ENCODE peak calls at places on chromosome 18, in five cellular contexts. One of them, this sample, is unnamed.

GRCh38 chr18:22964116-22964515 is 31.0 kb downstream of the RBBP8 start:
- DNase-seq in HepG2: no peak
- DNase-seq in HCT116: no peak
- DNase-seq in A549: no peak
- DNase-seq in K562: no peak
- DNase-seq in this sample: no peak

GRCh38 chr18:27577265-27577664 is 392.2 kb upstream of the CHST9 start:
- DNase-seq in HepG2: no peak
- DNase-seq in HCT116: no peak
- DNase-seq in A549: no peak
- DNase-seq in K562: no peak
- DNase-seq in this sample: no peak

GRCh38 chr18:68314403-68314802 is 400.5 kb downstream of the TMX3 start:
- DNase-seq in HepG2: no peak
- DNase-seq in HCT116: no peak
- DNase-seq in A549: no peak
- DNase-seq in K562: no peak
- DNase-seq in this sample: no peak

GRCh38 chr18:26549486-26550435 is 1.4 kb upstream of the KCTD1 start:
- DNase-seq in HepG2: peak; percentile 12
- DNase-seq in HCT116: peak; percentile 53
- DNase-seq in A549: peak; percentile 72
- DNase-seq in K562: no peak
- DNase-seq in this sample: peak; percentile 59

GRCh38 chr18:3612315-3612714 is 162.3 kb downstream of the TGIF1 start:
- DNase-seq in HepG2: no peak
- DNase-seq in HCT116: no peak
- DNase-seq in A549: peak; percentile 67
- DNase-seq in K562: no peak
- DNase-seq in this sample: no peak

GRCh38 chr18:37361223-37362157 is 204.1 kb downstream of the CELF4 start:
- DNase-seq in HepG2: no peak
- DNase-seq in HCT116: no peak
- DNase-seq in A549: no peak
- DNase-seq in K562: no peak
- DNase-seq in this sample: no peak

GRCh38 chr18:23515911-23516546 is 12.7 kb downstream of the RMC1 start:
- DNase-seq in HepG2: peak; percentile 76
- DNase-seq in HCT116: peak; percentile 57
- DNase-seq in A549: peak; percentile 77
- DNase-seq in K562: peak; percentile 90
- DNase-seq in this sample: peak; percentile 85

GRCh38 chr18:10035306-10035991 is 121.6 kb downstream of the VAPA start:
- DNase-seq in HepG2: no peak
- DNase-seq in HCT116: no peak
- DNase-seq in A549: no peak
- DNase-seq in K562: no peak
- DNase-seq in this sample: no peak

GRCh38 chr18:6414118-6414722 is 491 bp downstream of the L3MBTL4 start:
- DNase-seq in HepG2: peak; percentile 22
- DNase-seq in HCT116: no peak
- DNase-seq in A549: no peak
- DNase-seq in K562: no peak
- DNase-seq in this sample: peak; percentile 59

GRCh38 chr18:5097116-5097703 is 99.8 kb downstream of the AKAIN1 start:
- DNase-seq in HepG2: no peak
- DNase-seq in HCT116: no peak
- DNase-seq in A549: no peak
- DNase-seq in K562: peak; percentile 17
- DNase-seq in this sample: no peak

GRCh38 chr18:57959278-57959677 is 84.7 kb upstream of the NEDD4L start:
- DNase-seq in HepG2: peak; percentile 66
- DNase-seq in HCT116: peak; percentile 72
- DNase-seq in A549: peak; percentile 80
- DNase-seq in K562: peak; percentile 50
- DNase-seq in this sample: no peak

GRCh38 chr18:56060967-56061541 is 473.1 kb upstream of the TCF4 start:
- DNase-seq in HepG2: no peak
- DNase-seq in HCT116: no peak
- DNase-seq in A549: no peak
- DNase-seq in K562: no peak
- DNase-seq in this sample: no peak

GRCh38 chr18:48049757-48050156 is 119.3 kb upstream of the SMAD2 start:
- DNase-seq in HepG2: no peak
- DNase-seq in HCT116: no peak
- DNase-seq in A549: no peak
- DNase-seq in K562: no peak
- DNase-seq in this sample: no peak

GRCh38 chr18:58254873-58255511 is 211.0 kb downstream of the NEDD4L start:
- DNase-seq in HepG2: no peak
- DNase-seq in HCT116: no peak
- DNase-seq in A549: no peak
- DNase-seq in K562: no peak
- DNase-seq in this sample: peak; percentile 65

GRCh38 chr18:58496937-58497336 is 132.0 kb downstream of the ALPK2 start:
- DNase-seq in HepG2: peak; percentile 58
- DNase-seq in HCT116: peak; percentile 10
- DNase-seq in A549: peak; percentile 32
- DNase-seq in K562: peak; percentile 10
- DNase-seq in this sample: peak; percentile 63

GRCh38 chr18:811192-812122 is 585 bp downstream of the YES1 start:
- DNase-seq in HepG2: no peak
- DNase-seq in HCT116: no peak
- DNase-seq in A549: no peak
- DNase-seq in K562: peak; percentile 72
- DNase-seq in this sample: peak; percentile 57

GRCh38 chr18:36126668-36127067 is 2.5 kb downstream of the SLC39A6 start:
- DNase-seq in HepG2: no peak
- DNase-seq in HCT116: no peak
- DNase-seq in A549: no peak
- DNase-seq in K562: no peak
- DNase-seq in this sample: no peak

GRCh38 chr18:46732801-46733200 is 24.1 kb downstream of the ST8SIA5 start:
- DNase-seq in HepG2: no peak
- DNase-seq in HCT116: no peak
- DNase-seq in A549: no peak
- DNase-seq in K562: no peak
- DNase-seq in this sample: no peak

GRCh38 chr18:10843533-10843932 is 305.8 kb downstream of the PIEZO2 start:
- DNase-seq in HepG2: no peak
- DNase-seq in HCT116: no peak
- DNase-seq in A549: no peak
- DNase-seq in K562: no peak
- DNase-seq in this sample: no peak

GRCh38 chr18:48948112-48949050 is 2.4 kb downstream of the SMAD7 start:
- DNase-seq in HepG2: peak; percentile 94
- DNase-seq in HCT116: no peak
- DNase-seq in A549: no peak
- DNase-seq in K562: peak; percentile 75
- DNase-seq in this sample: peak; percentile 63

GRCh38 chr18:68448736-68449135 is 266.2 kb downstream of the TMX3 start:
- DNase-seq in HepG2: no peak
- DNase-seq in HCT116: no peak
- DNase-seq in A549: no peak
- DNase-seq in K562: no peak
- DNase-seq in this sample: no peak

GRCh38 chr18:666628-667027 is 9.2 kb downstream of the TYMS start:
- DNase-seq in HepG2: no peak
- DNase-seq in HCT116: no peak
- DNase-seq in A549: no peak
- DNase-seq in K562: no peak
- DNase-seq in this sample: no peak

GRCh38 chr18:59834267-59834666 is 65.5 kb upstream of the PMAIP1 start:
- DNase-seq in HepG2: no peak
- DNase-seq in HCT116: no peak
- DNase-seq in A549: no peak
- DNase-seq in K562: no peak
- DNase-seq in this sample: no peak

GRCh38 chr18:63823516-63824219 is 48.5 kb downstream of the SERPINB7 start:
- DNase-seq in HepG2: peak; percentile 2
- DNase-seq in HCT116: peak; percentile 23
- DNase-seq in A549: no peak
- DNase-seq in K562: peak; percentile 18
- DNase-seq in this sample: peak; percentile 45

GRCh38 chr18:76459687-76460350 is 35.2 kb downstream of the ZNF516 start:
- DNase-seq in HepG2: no peak
- DNase-seq in HCT116: peak; percentile 15
- DNase-seq in A549: peak; percentile 81
- DNase-seq in K562: no peak
- DNase-seq in this sample: no peak
- TF ChIP-seq MAX in HepG2: no peak
- TF ChIP-seq MAX in HCT116: no peak
- TF ChIP-seq MAX in A549: peak; percentile 56
- TF ChIP-seq MAX in K562: no peak
- TF ChIP-seq MAX in this sample: no peak

GRCh38 chr18:2410688-2411087 is 160.6 kb downstream of the METTL4 start:
- DNase-seq in HepG2: no peak
- DNase-seq in HCT116: peak; percentile 22
- DNase-seq in A549: peak; percentile 5
- DNase-seq in K562: no peak
- DNase-seq in this sample: no peak
- TF ChIP-seq MAX in HepG2: no peak
- TF ChIP-seq MAX in HCT116: no peak
- TF ChIP-seq MAX in A549: no peak
- TF ChIP-seq MAX in K562: no peak
- TF ChIP-seq MAX in this sample: no peak

DNA sequence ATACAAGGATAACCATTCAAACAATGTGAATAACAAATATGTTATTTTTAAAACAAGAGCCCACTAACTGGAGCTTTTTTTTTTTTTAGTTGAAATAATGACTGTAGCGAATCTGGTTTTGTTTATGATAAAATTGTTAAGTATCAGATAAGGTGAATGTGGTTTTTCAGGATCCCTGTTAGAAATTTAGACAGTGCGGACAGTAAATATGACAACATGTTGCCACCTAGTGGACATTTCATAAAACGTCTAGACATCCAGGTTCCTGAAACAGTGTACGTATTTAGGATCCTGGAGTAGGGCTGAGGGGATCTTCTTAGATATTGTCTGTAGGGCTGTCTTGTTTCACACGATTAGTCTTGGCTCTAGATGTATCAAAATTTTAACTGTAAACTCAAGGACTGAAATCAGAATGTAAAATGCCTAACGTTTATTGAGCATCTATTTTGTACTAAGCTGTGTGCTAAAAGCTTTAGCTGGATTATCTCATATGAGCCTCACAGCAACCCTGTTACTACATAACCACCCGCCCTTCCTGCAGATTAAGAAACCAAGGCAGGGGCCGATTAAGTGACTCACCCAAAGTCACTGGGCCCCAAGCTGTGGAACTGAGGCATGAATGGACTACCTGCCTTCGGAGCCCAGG is 23.9 kb upstream of the CCDC68 start:
- DNase-seq in HepG2: peak; percentile 44
- DNase-seq in HCT116: peak; percentile 47
- DNase-seq in A549: peak; percentile 65
- DNase-seq in K562: peak; percentile 64
- DNase-seq in this sample: no peak
- TF ChIP-seq MAX in HepG2: no peak
- TF ChIP-seq MAX in HCT116: no peak
- TF ChIP-seq MAX in A549: no peak
- TF ChIP-seq MAX in K562: no peak
- TF ChIP-seq MAX in this sample: no peak

DNA sequence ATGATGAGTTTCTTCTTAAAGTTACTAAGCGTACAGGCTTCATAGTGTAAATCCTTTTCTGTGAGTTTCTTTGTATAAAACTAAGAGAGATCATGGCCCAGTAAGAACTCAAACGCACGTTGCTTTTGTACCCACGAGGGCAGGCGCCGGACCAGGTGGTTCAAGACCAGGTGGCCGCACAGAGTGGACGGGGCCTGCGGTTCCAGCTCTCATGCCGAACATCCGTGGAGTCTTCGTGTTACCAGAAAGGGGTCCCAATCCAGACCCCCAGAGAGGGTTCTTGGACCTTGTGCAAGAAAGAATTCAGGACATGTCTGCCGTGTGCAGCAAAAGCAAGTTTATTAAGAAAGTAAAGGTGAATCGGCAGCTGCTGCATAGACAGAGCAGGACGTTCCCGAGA is 53.0 kb downstream of the KCNG2 start:
- DNase-seq in HepG2: no peak
- DNase-seq in HCT116: no peak
- DNase-seq in A549: no peak
- DNase-seq in K562: no peak
- DNase-seq in this sample: no peak
- TF ChIP-seq MAX in HepG2: no peak
- TF ChIP-seq MAX in HCT116: no peak
- TF ChIP-seq MAX in A549: no peak
- TF ChIP-seq MAX in K562: no peak
- TF ChIP-seq MAX in this sample: no peak

DNA sequence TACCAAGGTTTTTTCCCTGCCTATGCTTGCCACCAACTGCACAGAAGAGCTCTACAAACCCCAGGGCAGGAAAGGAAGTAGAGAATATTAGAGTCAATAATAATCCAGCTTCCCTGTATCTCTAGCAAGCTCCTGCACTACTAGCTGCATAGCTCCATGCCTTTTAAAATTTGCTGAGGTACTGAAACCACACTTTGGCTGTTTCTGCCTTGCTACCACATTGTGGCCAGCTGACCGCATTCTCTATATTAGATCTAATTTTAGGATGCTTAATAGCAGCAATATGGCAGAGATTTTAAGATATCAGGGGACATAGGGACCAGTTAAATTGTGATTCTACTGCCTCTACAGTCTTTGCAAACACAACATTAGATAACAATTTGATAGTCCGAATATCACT is 534.6 kb downstream of the MBD2 start:
- DNase-seq in HepG2: no peak
- DNase-seq in HCT116: no peak
- DNase-seq in A549: no peak
- DNase-seq in K562: no peak
- DNase-seq in this sample: no peak
- TF ChIP-seq MAX in HepG2: no peak
- TF ChIP-seq MAX in HCT116: no peak
- TF ChIP-seq MAX in A549: no peak
- TF ChIP-seq MAX in K562: no peak
- TF ChIP-seq MAX in this sample: no peak

DNA sequence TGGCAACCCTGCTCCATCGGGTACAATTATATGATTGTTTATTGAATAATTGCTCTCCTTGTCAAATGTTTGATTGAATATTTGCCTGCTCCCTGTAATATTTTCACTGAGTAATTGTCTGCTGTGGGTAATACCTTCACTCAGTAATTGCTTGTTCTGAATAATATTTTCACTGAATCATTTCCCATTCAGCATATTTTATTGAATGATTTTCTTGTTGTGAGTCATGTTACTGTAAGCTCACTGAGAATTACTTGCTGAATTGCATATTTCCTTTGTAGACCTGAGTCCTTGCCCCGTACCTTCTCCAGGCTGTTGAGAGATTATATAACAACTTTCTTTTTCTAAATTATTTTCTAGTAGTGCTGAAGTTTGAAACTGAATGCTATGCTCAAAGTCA is 535.2 kb downstream of the METTL4 start:
- DNase-seq in HepG2: no peak
- DNase-seq in HCT116: no peak
- DNase-seq in A549: no peak
- DNase-seq in K562: no peak
- DNase-seq in this sample: no peak
- TF ChIP-seq MAX in HepG2: no peak
- TF ChIP-seq MAX in HCT116: no peak
- TF ChIP-seq MAX in A549: no peak
- TF ChIP-seq MAX in K562: no peak
- TF ChIP-seq MAX in this sample: no peak

This sample was measured in WTC11.